ENCODE peak calls at places on chromosomes 16 and 17, in four cellular contexts. One of them, this sample, is unnamed.

GRCh38 chr16:15644306-15644961 is 1.5 kb upstream of the MARF1 start:
- DNase-seq in NCI-H345: peak; percentile 81
- DNase-seq in NCI-H1105 treated with DMSO at 0.1 percent for 48 hours: peak; percentile 87
- DNase-seq in NCI-H1092: no peak
- DNase-seq in this sample: peak; percentile 72

GRCh38 chr17:1083451-1084187 is 86.7 kb downstream of the TIMM22 start:
- DNase-seq in NCI-H345: no peak
- DNase-seq in NCI-H1105 treated with DMSO at 0.1 percent for 48 hours: no peak
- DNase-seq in NCI-H1092: no peak
- DNase-seq in this sample: no peak

GRCh38 chr17:64728041-64728695 is 66.1 kb upstream of the SMURF2 start:
- DNase-seq in NCI-H1105 treated with DMSO at 0.1 percent for 48 hours: no peak
- DNase-seq in NCI-H1092: no peak
- DNase-seq in NCI-H345: no peak
- DNase-seq in this sample: no peak

GRCh38 chr17:49210158-49211029 is at the start of the genes ABI3 and GNGT2:
- DNase-seq in NCI-H345: no peak
- DNase-seq in NCI-H1105 treated with DMSO at 0.1 percent for 48 hours: no peak
- DNase-seq in NCI-H1092: no peak
- DNase-seq in this sample: no peak

GRCh38 chr17:13143001-13143400 is 125.2 kb upstream of the ELAC2 start:
- DNase-seq in NCI-H1105 treated with DMSO at 0.1 percent for 48 hours: no peak
- DNase-seq in NCI-H1092: no peak
- DNase-seq in NCI-H345: no peak
- DNase-seq in this sample: no peak

GRCh38 chr16:88533945-88534641 is 36.1 kb upstream of the ZC3H18 start:
- DNase-seq in NCI-H345: no peak
- DNase-seq in NCI-H1092: peak; percentile 78
- DNase-seq in NCI-H1105 treated with DMSO at 0.1 percent for 48 hours: peak; percentile 34
- DNase-seq in this sample: no peak

GRCh38 chr17:17151962-17152361 is 54.2 kb downstream of the PLD6 start:
- DNase-seq in NCI-H1092: no peak
- DNase-seq in NCI-H1105 treated with DMSO at 0.1 percent for 48 hours: no peak
- DNase-seq in NCI-H345: no peak
- DNase-seq in this sample: no peak

GRCh38 chr17:61380217-61380835 is 19.3 kb upstream of the TBX2 start:
- DNase-seq in NCI-H1105 treated with DMSO at 0.1 percent for 48 hours: no peak
- DNase-seq in NCI-H1092: no peak
- DNase-seq in NCI-H345: no peak
- DNase-seq in this sample: no peak

GRCh38 chr17:11240041-11240801 is 792 bp upstream of the SHISA6 start:
- DNase-seq in NCI-H345: no peak
- DNase-seq in NCI-H1105 treated with DMSO at 0.1 percent for 48 hours: no peak
- DNase-seq in NCI-H1092: no peak
- DNase-seq in this sample: no peak

GRCh38 chr17:909642-910323 is 69.8 kb downstream of the NXN start:
- DNase-seq in NCI-H1092: no peak
- DNase-seq in NCI-H1105 treated with DMSO at 0.1 percent for 48 hours: no peak
- DNase-seq in NCI-H345: no peak
- DNase-seq in this sample: no peak

GRCh38 chr17:8706431-8706830 is 38.2 kb downstream of the CCDC42 start:
- DNase-seq in NCI-H1105 treated with DMSO at 0.1 percent for 48 hours: no peak
- DNase-seq in NCI-H1092: no peak
- DNase-seq in NCI-H345: no peak
- DNase-seq in this sample: no peak

GRCh38 chr16:86878290-86879160 is 300.2 kb downstream of the FOXL1 start:
- DNase-seq in NCI-H1092: no peak
- DNase-seq in NCI-H345: no peak
- DNase-seq in NCI-H1105 treated with DMSO at 0.1 percent for 48 hours: no peak
- DNase-seq in this sample: no peak

GRCh38 chr17:79947351-79948031 is 88.2 kb downstream of the TBC1D16 start:
- DNase-seq in NCI-H1092: no peak
- DNase-seq in NCI-H1105 treated with DMSO at 0.1 percent for 48 hours: no peak
- DNase-seq in NCI-H345: no peak
- DNase-seq in this sample: no peak

GRCh38 chr16:51971184-51971583 is 575.8 kb downstream of the TOX3 start:
- DNase-seq in NCI-H1092: peak; percentile 33
- DNase-seq in NCI-H345: no peak
- DNase-seq in NCI-H1105 treated with DMSO at 0.1 percent for 48 hours: peak; percentile 17
- DNase-seq in this sample: peak; percentile 11

GRCh38 chr17:45346255-45347015 is 29.6 kb upstream of the MAP3K14 start:
- DNase-seq in NCI-H1092: no peak
- DNase-seq in NCI-H1105 treated with DMSO at 0.1 percent for 48 hours: no peak
- DNase-seq in NCI-H345: no peak
- DNase-seq in this sample: no peak

GRCh38 chr16:53893731-53894435 is 189.9 kb downstream of the FTO start:
- DNase-seq in NCI-H1105 treated with DMSO at 0.1 percent for 48 hours: peak; percentile 83
- DNase-seq in NCI-H1092: peak; percentile 18
- DNase-seq in NCI-H345: no peak
- DNase-seq in this sample: peak; percentile 37

GRCh38 chr17:45289316-45290268 is 27.2 kb downstream of the MAP3K14 start:
- DNase-seq in NCI-H1105 treated with DMSO at 0.1 percent for 48 hours: no peak
- DNase-seq in NCI-H345: no peak
- DNase-seq in NCI-H1092: peak; percentile 37
- DNase-seq in this sample: no peak

GRCh38 chr17:80785477-80786178 is 206.0 kb upstream of the CHMP6 start:
- DNase-seq in NCI-H1092: peak; percentile 89
- DNase-seq in NCI-H1105 treated with DMSO at 0.1 percent for 48 hours: no peak
- DNase-seq in NCI-H345: peak; percentile 94
- DNase-seq in this sample: no peak

GRCh38 chr17:80724723-80725388 is 180.2 kb downstream of the RPTOR start:
- DNase-seq in NCI-H1092: no peak
- DNase-seq in NCI-H1105 treated with DMSO at 0.1 percent for 48 hours: no peak
- DNase-seq in NCI-H345: no peak
- DNase-seq in this sample: no peak

GRCh38 chr16:1670866-1671265 is 7.2 kb upstream of the JPT2 start:
- DNase-seq in NCI-H1092: no peak
- DNase-seq in NCI-H345: no peak
- DNase-seq in NCI-H1105 treated with DMSO at 0.1 percent for 48 hours: no peak
- DNase-seq in this sample: no peak

GRCh38 chr17:67947325-67947813 is 48.9 kb downstream of the C17orf58 start:
- DNase-seq in NCI-H1105 treated with DMSO at 0.1 percent for 48 hours: no peak
- DNase-seq in NCI-H1092: no peak
- DNase-seq in NCI-H345: no peak
- DNase-seq in this sample: no peak

GRCh38 chr17:38922538-38923291 is 2.7 kb upstream of the LASP1NB start:
- DNase-seq in NCI-H1092: peak; percentile 41
- DNase-seq in NCI-H1105 treated with DMSO at 0.1 percent for 48 hours: peak; percentile 51
- DNase-seq in NCI-H345: peak; percentile 75
- DNase-seq in this sample: peak; percentile 67

GRCh38 chr17:65690626-65691310 is 129.3 kb upstream of the AXIN2 start:
- DNase-seq in NCI-H1105 treated with DMSO at 0.1 percent for 48 hours: no peak
- DNase-seq in NCI-H345: peak; percentile 20
- DNase-seq in NCI-H1092: no peak
- DNase-seq in this sample: no peak

GRCh38 chr16:81204794-81205680 is 33.5 kb upstream of the BCO1 start:
- DNase-seq in NCI-H1092: no peak
- DNase-seq in NCI-H1105 treated with DMSO at 0.1 percent for 48 hours: peak; percentile 10
- DNase-seq in NCI-H345: peak; percentile 13
- DNase-seq in this sample: peak; percentile 6

GRCh38 chr16:64098451-64098850 is 1023.4 kb downstream of the CDH11 start:
- DNase-seq in NCI-H1105 treated with DMSO at 0.1 percent for 48 hours: no peak
- DNase-seq in NCI-H1092: no peak
- DNase-seq in NCI-H345: no peak
- DNase-seq in this sample: no peak